ENCODE peak calls at places on chromosomes 6 and 20, in nine cellular contexts. X is ELR; O is naive thymus-derived CD8-positive, alpha-beta T cell; Y is esophagus squamous epithelium; C is stimulated activated naive B cell treated with anti-CD40 and anti-IgM and Interleukin-4, amounts not matched to agents 10 μg/mL and 1 μg/mL and 100 μg/mL, for 72 hours; A is EH; S is GM12865; N is iris pigment epithelial cell; L is activated naive CD4-positive, alpha-beta T cell treated with anti-CD3 and anti-CD28 coated beads, Interleukin-2, amount 10 ng/mL, durations not matched to agents 7 days and 5 days. Z is an unnamed sample.

GRCh38 chr6:138403324-138403800 is 661 bp upstream of the HEBP2 start:
- DNase-seq in O (peak; percentile 6), X (peak; percentile 28), Y (no peak), L (peak; percentile 50), C (peak; percentile 19), A (peak; percentile 36), N (peak; percentile 28), S (peak; percentile 30), Z (no peak)

GRCh38 chr20:45037050-45037449 is 63.9 kb downstream of the KCNS1 start:
- DNase-seq in N (peak; percentile 85), C (no peak), Y (no peak), S (no peak), L (no peak), O (no peak), A (peak; percentile 73), X (peak; percentile 81), Z (no peak)

GRCh38 chr6:166405416-166405815 is 22.7 kb upstream of the MPC1 start:
- DNase-seq in X (no peak), N (no peak), Y (no peak), S (no peak), L (no peak), C (no peak), A (no peak), O (no peak), Z (no peak)

GRCh38 chr6:43146228-43146627 is 24.8 kb upstream of the SRF start:
- DNase-seq in Y (no peak), X (no peak), O (no peak), A (no peak), N (no peak), S (no peak), C (no peak), L (no peak), Z (no peak)

GRCh38 chr20:14948416-14948815 is 611.0 kb upstream of the FLRT3 start:
- DNase-seq in Y (no peak), N (no peak), C (no peak), X (no peak), A (no peak), L (no peak), S (peak; percentile 10), O (no peak), Z (no peak)

GRCh38 chr6:157761926-157762325 is 61.1 kb upstream of the SNX9 start:
- DNase-seq in L (no peak), A (no peak), X (no peak), S (no peak), C (no peak), N (no peak), O (no peak), Y (no peak), Z (no peak)

GRCh38 chr6:134342211-134342610 is 24.3 kb upstream of the SGK1 start:
- DNase-seq in A (no peak), X (no peak), L (no peak), Y (no peak), O (no peak), N (no peak), C (no peak), S (no peak), Z (no peak)

GRCh38 chr20:16020971-16021370 is 552.3 kb downstream of the KIF16B start:
- DNase-seq in X (peak; percentile 77), N (peak; percentile 30), O (no peak), C (no peak), L (no peak), Y (no peak), A (peak; percentile 43), S (no peak), Z (no peak)

GRCh38 chr20:16209826-16210365 is 363.4 kb downstream of the KIF16B start:
- DNase-seq in N (peak; percentile 3), A (peak; percentile 56), Y (no peak), X (no peak), S (no peak), C (no peak), O (no peak), L (no peak), Z (no peak)

GRCh38 chr20:63290677-63291472 is 2.1 kb upstream of the COL20A1 start:
- DNase-seq in S (peak; percentile 47), N (peak; percentile 24), Y (no peak), C (peak; percentile 46), O (peak; percentile 50), A (peak; percentile 45), L (peak; percentile 68), X (peak; percentile 50), Z (no peak)

GRCh38 chr20:642398-643174 is 10.4 kb downstream of the SRXN1 start:
- DNase-seq in C (no peak), A (no peak), Y (no peak), N (no peak), O (no peak), L (no peak), X (no peak), S (no peak), Z (no peak)

GRCh38 chr6:2531426-2532208 is 219.1 kb downstream of the MYLK4 start:
- DNase-seq in L (no peak), C (no peak), A (peak; percentile 71), N (peak; percentile 96), S (no peak), O (no peak), Y (no peak), X (peak; percentile 79), Z (peak; percentile 36)

GRCh38 chr6:132527791-132528190 is 10.3 kb upstream of the TAAR9 start:
- DNase-seq in O (no peak), N (peak; percentile 7), A (peak; percentile 82), C (no peak), L (no peak), X (peak; percentile 97), S (no peak), Y (no peak), Z (no peak)

GRCh38 chr6:21438986-21439352 is 154.6 kb upstream of the SOX4 start:
- DNase-seq in C (no peak), O (no peak), L (no peak), S (peak; percentile 53), A (no peak), Y (no peak), X (peak; percentile 13), N (peak; percentile 40), Z (no peak)

GRCh38 chr6:11069760-11070159 is 23.9 kb upstream of the SMIM13 start:
- DNase-seq in L (no peak), S (no peak), X (peak; percentile 27), A (peak; percentile 20), N (no peak), O (no peak), C (no peak), Y (no peak), Z (no peak)

GRCh38 chr6:30931272-30931671 is 698 bp downstream of the SFTA2 start:
- DNase-seq in A (no peak), X (no peak), C (no peak), O (no peak), S (no peak), Y (no peak), N (no peak), L (no peak), Z (no peak)

GRCh38 chr6:8383584-8383983 is 51.8 kb downstream of the SLC35B3 start:
- DNase-seq in S (no peak), L (no peak), X (no peak), O (no peak), A (no peak), Y (no peak), C (no peak), N (no peak), Z (no peak)

GRCh38 chr6:8195040-8195713 is 92.8 kb upstream of the EEF1E1 start:
- DNase-seq in S (no peak), C (no peak), X (peak; percentile 20), N (peak; percentile 11), L (no peak), Y (no peak), O (no peak), A (peak; percentile 10), Z (no peak)

GRCh38 chr6:35294308-35294945 is 3.2 kb upstream of the DEF6 start:
- DNase-seq in O (peak; percentile 41), S (peak; percentile 68), N (peak; percentile 45), C (no peak), A (peak; percentile 53), L (peak; percentile 68), Y (no peak), X (peak; percentile 58), Z (no peak)

GRCh38 chr6:167968091-167968490 is 29.4 kb upstream of the KIF25 start:
- DNase-seq in C (no peak), N (no peak), Y (no peak), O (no peak), X (peak; percentile 27), A (no peak), L (peak; percentile 57), S (no peak), Z (no peak)

GRCh38 chr6:10801224-10801848 is 37.0 kb downstream of the MAK start:
- DNase-seq in N (peak; percentile 44), A (peak; percentile 64), Y (no peak), O (peak; percentile 51), S (peak; percentile 69), X (peak; percentile 68), L (peak; percentile 75), C (peak; percentile 41), Z (no peak)

GRCh38 chr6:141123084-141123483 is 1009.6 kb upstream of the GJE1 start:
- DNase-seq in O (no peak), X (no peak), N (no peak), A (no peak), C (no peak), S (no peak), Y (no peak), L (no peak), Z (no peak)

GRCh38 chr20:12108842-12109241 is 191.1 kb downstream of the BTBD3 start:
- DNase-seq in N (no peak), L (no peak), Y (no peak), C (no peak), X (no peak), A (no peak), O (no peak), S (no peak), Z (no peak)

GRCh38 chr6:63636516-63636968 is 940 bp downstream of the PHF3 start:
- DNase-seq in C (no peak), L (peak; percentile 71), X (peak; percentile 68), Y (no peak), A (peak; percentile 44), S (peak; percentile 60), N (peak; percentile 47), O (peak; percentile 21), Z (no peak)

GRCh38 chr6:33316603-33317417 is 734 bp downstream of the ZBTB22 start:
- DNase-seq in Y (no peak), A (no peak), S (no peak), N (no peak), C (no peak), O (no peak), L (no peak), X (no peak), Z (no peak)

GRCh38 chr20:22410556-22411130 is 173.7 kb downstream of the FOXA2 start:
- DNase-seq in C (no peak), N (no peak), Y (no peak), A (no peak), O (no peak), L (no peak), X (no peak), S (no peak), Z (no peak)

GRCh38 chr6:139751179-139751578 is 376.7 kb upstream of the CITED2 start:
- DNase-seq in A (peak; percentile 92), S (no peak), O (no peak), L (no peak), Y (no peak), X (peak; percentile 41), C (no peak), N (no peak), Z (peak; percentile 74)

GRCh38 chr6:235763-236360 is 56.4 kb upstream of the DUSP22 start:
- DNase-seq in Y (no peak), L (peak; percentile 62), C (peak; percentile 57), O (peak; percentile 19), N (peak; percentile 75), A (peak; percentile 50), S (peak; percentile 87), X (peak; percentile 31), Z (no peak)

GRCh38 chr20:53986037-53986436 is 84.4 kb downstream of the BCAS1 start:
- DNase-seq in N (no peak), X (no peak), A (no peak), O (no peak), C (no peak), S (no peak), L (no peak), Y (no peak), Z (no peak)

GRCh38 chr20:10565922-10566897 is 107.6 kb downstream of the JAG1 start:
- DNase-seq in L (no peak), S (no peak), O (no peak), Y (no peak), A (no peak), C (no peak), N (peak; percentile 82), X (peak; percentile 13), Z (no peak)

GRCh38 chr20:64056889-64057627 is 5.9 kb upstream of the TCEA2 start:
- DNase-seq in S (no peak), X (no peak), O (no peak), Y (no peak), L (peak; percentile 62), A (no peak), C (no peak), N (no peak), Z (no peak)